ENCODE peak calls at places on chromosomes 6 and 20, in four cellular contexts. One of them, this sample, is unnamed.

GRCh38 chr6:111957623-111958315 is 84.5 kb upstream of the FYN start:
- DNase-seq in lung: no peak
- DNase-seq in dorsolateral prefrontal cortex: no peak
- DNase-seq in endodermal cell: peak
- DNase-seq in this sample: no peak

GRCh38 chr6:40950986-40951730 is 87.9 kb downstream of the UNC5CL start:
- DNase-seq in lung: no peak
- DNase-seq in endodermal cell: peak
- DNase-seq in dorsolateral prefrontal cortex: no peak
- DNase-seq in this sample: no peak

GRCh38 chr6:111589366-111589765 is 16.3 kb downstream of the TRAF3IP2 start:
- DNase-seq in endodermal cell: no peak
- DNase-seq in lung: no peak
- DNase-seq in dorsolateral prefrontal cortex: no peak
- DNase-seq in this sample: no peak

GRCh38 chr6:106799008-106799952 is 169.9 kb downstream of the QRSL1 start:
- DNase-seq in dorsolateral prefrontal cortex: no peak
- DNase-seq in endodermal cell: peak
- DNase-seq in lung: no peak
- DNase-seq in this sample: no peak

GRCh38 chr6:49305010-49305409 is 158.0 kb downstream of the MMUT start:
- DNase-seq in dorsolateral prefrontal cortex: no peak
- DNase-seq in lung: no peak
- DNase-seq in endodermal cell: no peak
- DNase-seq in this sample: no peak

GRCh38 chr6:166006593-166007301 is 160.9 kb downstream of the TBXT start:
- DNase-seq in lung: no peak
- DNase-seq in endodermal cell: no peak
- DNase-seq in dorsolateral prefrontal cortex: no peak
- DNase-seq in this sample: no peak

GRCh38 chr6:41519305-41519747 is 26.9 kb upstream of the FOXP4 start:
- DNase-seq in dorsolateral prefrontal cortex: no peak
- DNase-seq in endodermal cell: no peak
- DNase-seq in lung: no peak
- DNase-seq in this sample: no peak

GRCh38 chr20:45765980-45766379 is 25.7 kb downstream of the WFDC3 start:
- DNase-seq in endodermal cell: peak
- DNase-seq in lung: no peak
- DNase-seq in dorsolateral prefrontal cortex: no peak
- DNase-seq in this sample: no peak

GRCh38 chr6:150177260-150178246 is 34.7 kb downstream of the PPP1R14C start:
- DNase-seq in lung: no peak
- DNase-seq in dorsolateral prefrontal cortex: no peak
- DNase-seq in endodermal cell: no peak
- DNase-seq in this sample: peak

GRCh38 chr6:156864557-156864956 is 87.4 kb downstream of the ARID1B start:
- DNase-seq in endodermal cell: peak
- DNase-seq in lung: no peak
- DNase-seq in dorsolateral prefrontal cortex: no peak
- DNase-seq in this sample: no peak

GRCh38 chr6:129475477-129476247 is 234.3 kb downstream of the ARHGAP18 start:
- DNase-seq in endodermal cell: peak
- DNase-seq in dorsolateral prefrontal cortex: no peak
- DNase-seq in lung: no peak
- DNase-seq in this sample: no peak

GRCh38 chr6:10084276-10084993 is 330.4 kb downstream of the TFAP2A start:
- DNase-seq in lung: no peak
- DNase-seq in dorsolateral prefrontal cortex: no peak
- DNase-seq in endodermal cell: peak
- DNase-seq in this sample: no peak

GRCh38 chr6:110265273-110265672 is 85.0 kb downstream of the CDC40 start:
- DNase-seq in endodermal cell: no peak
- DNase-seq in dorsolateral prefrontal cortex: no peak
- DNase-seq in lung: no peak
- DNase-seq in this sample: no peak

GRCh38 chr6:152952045-152952444 is 30.8 kb downstream of the FBXO5 start:
- DNase-seq in dorsolateral prefrontal cortex: no peak
- DNase-seq in endodermal cell: no peak
- DNase-seq in lung: no peak
- DNase-seq in this sample: no peak

GRCh38 chr6:114194362-114195343 is 148.2 kb downstream of the HS3ST5 start:
- DNase-seq in lung: peak
- DNase-seq in dorsolateral prefrontal cortex: no peak
- DNase-seq in endodermal cell: no peak
- DNase-seq in this sample: no peak

GRCh38 chr6:30326446-30327231 is at the start of gene TRIM39:
- DNase-seq in lung: peak
- DNase-seq in endodermal cell: peak
- DNase-seq in dorsolateral prefrontal cortex: peak
- DNase-seq in this sample: no peak

GRCh38 chr20:3698511-3699436 is 13.6 kb downstream of the SIGLEC1 start:
- DNase-seq in endodermal cell: peak
- DNase-seq in dorsolateral prefrontal cortex: no peak
- DNase-seq in lung: no peak
- DNase-seq in this sample: no peak

GRCh38 chr6:129607581-129608186 is 102.3 kb downstream of the ARHGAP18 start:
- DNase-seq in endodermal cell: no peak
- DNase-seq in dorsolateral prefrontal cortex: no peak
- DNase-seq in lung: no peak
- DNase-seq in this sample: no peak

GRCh38 chr6:166997768-166998255 is 1.4 kb upstream of the CEP43 start:
- DNase-seq in lung: peak
- DNase-seq in endodermal cell: peak
- DNase-seq in dorsolateral prefrontal cortex: peak
- DNase-seq in this sample: peak

GRCh38 chr6:98764378-98764911 is 69.9 kb upstream of the POU3F2 start:
- DNase-seq in dorsolateral prefrontal cortex: no peak
- DNase-seq in lung: no peak
- DNase-seq in endodermal cell: no peak
- DNase-seq in this sample: no peak

GRCh38 chr20:4625687-4626086 is 96.0 kb upstream of the PRND start:
- DNase-seq in endodermal cell: no peak
- DNase-seq in lung: no peak
- DNase-seq in dorsolateral prefrontal cortex: no peak
- DNase-seq in this sample: no peak

GRCh38 chr6:83092756-83093399 is 25.4 kb downstream of the DOP1A start:
- DNase-seq in dorsolateral prefrontal cortex: no peak
- DNase-seq in endodermal cell: no peak
- DNase-seq in lung: no peak
- DNase-seq in this sample: no peak

GRCh38 chr6:47254051-47254450 is 55.7 kb downstream of the TNFRSF21 start:
- DNase-seq in endodermal cell: no peak
- DNase-seq in lung: no peak
- DNase-seq in dorsolateral prefrontal cortex: no peak
- DNase-seq in this sample: no peak

GRCh38 chr20:326645-327031 is 1.3 kb downstream of the SOX12 start:
- DNase-seq in endodermal cell: peak
- DNase-seq in dorsolateral prefrontal cortex: no peak
- DNase-seq in lung: no peak
- DNase-seq in this sample: no peak

GRCh38 chr20:6855074-6855473 is 87.6 kb downstream of the BMP2 start:
- DNase-seq in dorsolateral prefrontal cortex: no peak
- DNase-seq in endodermal cell: no peak
- DNase-seq in lung: no peak
- DNase-seq in this sample: no peak

GRCh38 chr6:53635322-53635721 is 30.2 kb downstream of the KLHL31 start:
- DNase-seq in lung: no peak
- DNase-seq in dorsolateral prefrontal cortex: no peak
- DNase-seq in endodermal cell: no peak
- DNase-seq in this sample: no peak

GRCh38 chr6:34657307-34657978 is 39.1 kb downstream of the ILRUN start:
- DNase-seq in endodermal cell: no peak
- DNase-seq in lung: peak
- DNase-seq in dorsolateral prefrontal cortex: no peak
- DNase-seq in this sample: peak

GRCh38 chr6:65623569-65623968 is 83.5 kb downstream of the EYS start:
- DNase-seq in lung: no peak
- DNase-seq in dorsolateral prefrontal cortex: no peak
- DNase-seq in endodermal cell: no peak
- DNase-seq in this sample: no peak

GRCh38 chr6:55176958-55177357 is 2.6 kb downstream of the HCRTR2 start:
- DNase-seq in endodermal cell: peak
- DNase-seq in dorsolateral prefrontal cortex: no peak
- DNase-seq in lung: no peak
- DNase-seq in this sample: no peak

GRCh38 chr20:44405246-44405645 is 49.7 kb downstream of the HNF4A start:
- DNase-seq in dorsolateral prefrontal cortex: no peak
- DNase-seq in lung: no peak
- DNase-seq in endodermal cell: no peak
- DNase-seq in this sample: no peak

GRCh38 chr6:34484899-34485298 is 19.0 kb downstream of the PACSIN1 start:
- DNase-seq in dorsolateral prefrontal cortex: no peak
- DNase-seq in endodermal cell: peak
- DNase-seq in lung: no peak
- DNase-seq in this sample: no peak

GRCh38 chr6:44625996-44626395 is 238.5 kb downstream of the CDC5L start:
- DNase-seq in dorsolateral prefrontal cortex: no peak
- DNase-seq in endodermal cell: no peak
- DNase-seq in lung: no peak
- DNase-seq in this sample: no peak

GRCh38 chr20:37992802-37993538 is 40.3 kb downstream of the TTI1 start:
- DNase-seq in endodermal cell: no peak
- DNase-seq in lung: peak
- DNase-seq in dorsolateral prefrontal cortex: no peak
- DNase-seq in this sample: no peak

GRCh38 chr6:72287801-72288200 is 334.1 kb upstream of the KCNQ5 start:
- DNase-seq in dorsolateral prefrontal cortex: no peak
- DNase-seq in lung: no peak
- DNase-seq in endodermal cell: no peak
- DNase-seq in this sample: no peak

GRCh38 chr6:43359831-43360230 is 9.6 kb downstream of the ZNF318 start:
- DNase-seq in endodermal cell: no peak
- DNase-seq in dorsolateral prefrontal cortex: no peak
- DNase-seq in lung: no peak
- DNase-seq in this sample: no peak

GRCh38 chr6:43359381-43359780 is 10.1 kb downstream of the ZNF318 start:
- DNase-seq in lung: no peak
- DNase-seq in dorsolateral prefrontal cortex: no peak
- DNase-seq in endodermal cell: no peak
- DNase-seq in this sample: no peak

GRCh38 chr6:43361269-43361668 is 8.2 kb downstream of the ZNF318 start:
- DNase-seq in endodermal cell: no peak
- DNase-seq in dorsolateral prefrontal cortex: no peak
- DNase-seq in lung: no peak
- DNase-seq in this sample: no peak

DNA sequence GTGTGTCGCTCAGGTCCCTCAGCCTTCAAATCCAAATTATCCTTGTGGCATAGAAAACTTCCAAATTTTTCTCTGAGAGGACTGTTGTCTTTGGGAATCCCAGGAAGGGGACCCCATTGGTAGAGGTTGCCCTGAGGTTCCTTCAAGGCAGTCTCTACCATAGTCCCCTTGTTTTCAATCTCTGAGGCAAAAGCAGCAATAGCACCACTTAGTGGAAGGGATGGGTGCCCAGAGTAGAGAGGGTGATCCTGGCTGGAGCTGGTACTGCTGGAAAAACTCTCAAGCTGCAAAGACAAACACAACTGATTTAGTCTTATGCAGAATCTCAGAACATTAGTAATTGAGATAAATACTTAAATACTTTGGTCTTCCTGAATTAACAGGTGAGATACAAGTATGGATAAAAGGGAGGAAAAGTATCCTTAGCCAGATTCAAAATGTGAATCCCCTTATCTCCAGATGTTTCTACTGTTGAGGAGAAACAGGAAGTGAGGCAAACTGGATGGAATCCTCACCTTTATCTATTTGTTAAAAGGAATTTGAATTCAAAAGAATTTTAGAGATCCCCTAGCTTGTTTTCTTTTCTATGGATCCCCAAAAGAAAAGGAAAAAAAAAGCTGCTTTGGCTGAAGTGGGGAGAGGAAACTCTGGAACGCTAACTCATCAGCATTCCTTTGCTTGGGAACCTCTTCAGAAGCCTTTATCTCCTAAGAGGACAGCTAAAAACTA is 13.4 kb downstream of the ZNF318 start:
- DNase-seq in endodermal cell: peak
- DNase-seq in dorsolateral prefrontal cortex: no peak
- DNase-seq in lung: no peak
- DNase-seq in this sample: no peak
- TF ChIP-seq CTCF in endodermal cell: peak
- TF ChIP-seq CTCF in dorsolateral prefrontal cortex: peak
- TF ChIP-seq CTCF in lung: no peak
- TF ChIP-seq CTCF in this sample: peak

GRCh38 chr20:63253438-63254236 is 626 bp downstream of the NKAIN4 start:
- DNase-seq in dorsolateral prefrontal cortex: no peak
- DNase-seq in lung: no peak
- DNase-seq in endodermal cell: peak
- DNase-seq in this sample: no peak
- H3K4me3 ChIP-seq in dorsolateral prefrontal cortex: peak
- H3K4me3 ChIP-seq in lung: no peak
- H3K4me3 ChIP-seq in endodermal cell: peak
- H3K4me3 ChIP-seq in this sample: peak

GRCh38 chr20:10637563-10637962 is 36.2 kb downstream of the JAG1 start:
- DNase-seq in endodermal cell: peak
- DNase-seq in lung: no peak
- DNase-seq in dorsolateral prefrontal cortex: no peak
- DNase-seq in this sample: no peak

GRCh38 chr20:10637062-10637559 is 36.7 kb downstream of the JAG1 start:
- DNase-seq in endodermal cell: no peak
- DNase-seq in lung: no peak
- DNase-seq in dorsolateral prefrontal cortex: peak
- DNase-seq in this sample: no peak

GRCh38 chr20:10634683-10635411 is 39.0 kb downstream of the JAG1 start:
- DNase-seq in dorsolateral prefrontal cortex: no peak
- DNase-seq in lung: no peak
- DNase-seq in endodermal cell: no peak
- DNase-seq in this sample: no peak

GRCh38 chr20:10635476-10636208 is 38.2 kb downstream of the JAG1 start:
- DNase-seq in lung: no peak
- DNase-seq in endodermal cell: no peak
- DNase-seq in dorsolateral prefrontal cortex: no peak
- DNase-seq in this sample: no peak

DNA sequence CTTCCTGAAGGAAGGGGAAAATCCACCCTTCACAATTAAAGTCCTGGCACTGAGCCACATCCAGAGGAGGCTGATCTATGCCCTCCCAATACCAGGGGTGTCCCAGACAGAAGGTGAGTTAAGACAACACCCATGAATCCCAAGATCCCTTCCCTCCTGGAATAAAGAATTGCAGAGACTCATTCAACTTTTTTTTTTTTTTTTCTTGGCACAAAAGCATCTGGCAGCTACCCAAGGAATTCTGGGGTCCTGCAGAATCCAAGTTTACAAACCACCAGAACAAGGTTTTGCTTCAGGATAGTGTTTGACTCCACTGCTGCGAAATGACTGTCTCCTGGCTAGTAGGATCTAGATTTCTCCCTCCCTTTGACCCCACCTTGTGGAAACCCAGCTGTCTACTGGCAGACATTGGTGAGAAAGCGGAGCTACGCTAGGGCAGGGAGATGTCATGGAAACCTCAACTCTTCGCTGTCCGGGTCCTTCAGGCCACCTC is 37.4 kb downstream of the JAG1 start:
- DNase-seq in lung: no peak
- DNase-seq in endodermal cell: no peak
- DNase-seq in dorsolateral prefrontal cortex: no peak
- DNase-seq in this sample: no peak
- TF ChIP-seq CTCF in lung: no peak
- TF ChIP-seq CTCF in endodermal cell: no peak
- TF ChIP-seq CTCF in dorsolateral prefrontal cortex: no peak
- TF ChIP-seq CTCF in this sample: peak

GRCh38 chr6:158803733-158804143 is 15.4 kb downstream of the EZR start:
- DNase-seq in dorsolateral prefrontal cortex: no peak
- DNase-seq in endodermal cell: peak
- DNase-seq in lung: no peak
- DNase-seq in this sample: no peak
- H3K4me3 ChIP-seq in dorsolateral prefrontal cortex: no peak
- H3K4me3 ChIP-seq in endodermal cell: no peak
- H3K4me3 ChIP-seq in lung: no peak
- H3K4me3 ChIP-seq in this sample: no peak

This sample was measured in epithelial cell of proximal tubule.